ENCODE peak calls at places on chromosomes 13 and 19, in nine cellular contexts. Q is SK-N-SH, C is H1, R is K562, S is GM12878, G is stomach, P is sigmoid colon, O is HepG2, B is transverse colon. U is an unnamed sample.

GRCh38 chr13:40673061-40673397 is 6.6 kb upstream of the FOXO1 start:
- DNase-seq in O (no peak), B (no peak), P (no peak), S (no peak), R (no peak), G (no peak), Q (no peak), C (no peak), U (no peak)

GRCh38 chr19:7907122-7907521 is 3.4 kb downstream of the MAP2K7 start:
- DNase-seq in B (peak), G (no peak), P (no peak), O (no peak), C (no peak), S (no peak), R (no peak), Q (no peak), U (peak)

GRCh38 chr13:99811067-99811715 is 160.4 kb downstream of the ZIC5 start:
- DNase-seq in C (no peak), O (no peak), S (no peak), R (no peak), G (no peak), P (no peak), Q (no peak), B (no peak), U (no peak)

GRCh38 chr13:20715340-20715732 is 11.8 kb downstream of the IL17D start:
- DNase-seq in P (no peak), G (no peak), B (no peak), S (no peak), Q (no peak), C (no peak), O (no peak), R (no peak), U (no peak)

GRCh38 chr19:28350037-28350436 is 862.9 kb downstream of the UQCRFS1 start:
- DNase-seq in R (no peak), P (no peak), B (no peak), C (no peak), Q (no peak), S (no peak), G (no peak), O (no peak), U (peak)

GRCh38 chr19:16078759-16079707 is 2.7 kb downstream of the TPM4 start:
- DNase-seq in G (peak), B (peak), Q (peak), P (peak), R (peak), O (peak), C (no peak), S (peak), U (peak)

GRCh38 chr13:83984793-83985192 is 102.5 kb upstream of the SLITRK1 start:
- DNase-seq in C (no peak), B (no peak), Q (no peak), G (no peak), P (no peak), O (no peak), R (no peak), S (no peak), U (no peak)

GRCh38 chr13:73368608-73369007 is 309.8 kb downstream of the KLF5 start:
- DNase-seq in R (no peak), B (no peak), P (no peak), G (no peak), O (no peak), C (no peak), S (no peak), Q (no peak), U (no peak)

GRCh38 chr19:1630811-1631210 is 21.6 kb downstream of the TCF3 start:
- DNase-seq in B (no peak), P (no peak), S (no peak), R (no peak), C (no peak), Q (no peak), O (no peak), G (no peak), U (no peak)

GRCh38 chr19:8180018-8180417 is 29.2 kb upstream of the CERS4 start:
- DNase-seq in G (peak), R (no peak), O (no peak), Q (no peak), S (no peak), P (no peak), B (no peak), C (no peak), U (no peak)

GRCh38 chr19:44925114-44925891 is 10.9 kb downstream of the APOC1 start:
- DNase-seq in R (no peak), P (peak), B (peak), S (no peak), Q (no peak), O (peak), G (peak), C (no peak), U (peak)

GRCh38 chr19:38321646-38322323 is 2.1 kb downstream of the KCNK6 start:
- DNase-seq in B (peak), O (no peak), P (peak), Q (no peak), C (no peak), R (peak), S (no peak), G (no peak), U (no peak)

GRCh38 chr13:97367016-97367415 is 67.0 kb upstream of the RAP2A start:
- DNase-seq in Q (no peak), O (no peak), R (no peak), P (no peak), B (no peak), C (no peak), S (no peak), G (no peak), U (no peak)

GRCh38 chr13:46040763-46041162 is 11.8 kb downstream of the ZC3H13 start:
- DNase-seq in R (no peak), Q (no peak), P (no peak), O (no peak), B (no peak), G (no peak), S (no peak), C (no peak), U (no peak)

GRCh38 chr19:45492627-45493470 is 4.0 kb downstream of the RTN2 start:
- DNase-seq in Q (peak), G (no peak), S (no peak), C (no peak), R (peak), B (peak), P (peak), O (peak), U (peak)

GRCh38 chr19:45553464-45553863 is 31.1 kb downstream of the OPA3 start:
- DNase-seq in S (no peak), C (peak), Q (no peak), O (no peak), R (no peak), G (peak), P (no peak), B (peak), U (peak)

GRCh38 chr13:97932006-97932405 is 21.5 kb upstream of the IPO5 start:
- DNase-seq in R (no peak), B (no peak), S (no peak), Q (no peak), O (no peak), G (no peak), P (no peak), C (no peak), U (no peak)

GRCh38 chr13:99980201-99981114 is 1.1 kb upstream of the ZIC2 start:
- DNase-seq in G (peak), P (no peak), C (no peak), R (peak), Q (peak), S (no peak), B (peak), O (no peak), U (peak)

GRCh38 chr19:54178581-54179261 is 5.8 kb upstream of the TMC4 start:
- DNase-seq in C (no peak), R (peak), B (no peak), Q (peak), S (no peak), O (no peak), G (peak), P (no peak), U (no peak)

GRCh38 chr19:57527136-57527881 is at the start of gene ZNF549:
- DNase-seq in B (peak), P (peak), S (peak), C (peak), O (peak), Q (peak), G (peak), R (peak), U (peak)

GRCh38 chr19:41548954-41549688 is 26.8 kb upstream of the CEACAM21 start:
- DNase-seq in P (no peak), G (peak), C (no peak), S (no peak), O (no peak), R (peak), B (peak), Q (no peak), U (no peak)

GRCh38 chr13:47135800-47136658 is 239.2 kb upstream of the HTR2A start:
- DNase-seq in Q (no peak), P (no peak), R (no peak), S (no peak), G (no peak), C (no peak), B (no peak), O (no peak), U (no peak)

DNA sequence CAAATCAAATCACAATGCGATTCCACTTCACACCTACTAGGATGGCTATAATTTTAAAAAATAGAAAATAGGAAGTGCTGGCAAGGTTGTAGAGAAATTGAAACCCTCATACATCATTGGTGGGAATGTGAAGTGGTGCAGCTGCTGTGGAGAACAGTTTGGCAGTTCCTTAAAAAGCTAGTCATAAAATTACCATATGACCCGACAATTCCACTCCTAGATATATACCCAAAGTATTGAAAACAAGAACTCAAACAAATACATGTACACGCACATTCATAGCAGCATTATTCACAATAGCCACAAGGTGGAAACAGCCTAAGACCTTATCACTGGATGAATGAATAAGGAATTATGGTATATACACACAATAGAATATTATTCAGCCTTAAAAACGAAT is 12.0 kb downstream of the HMGB1 start:
- DNase-seq in R (no peak), C (no peak), S (no peak), O (no peak), B (no peak), P (no peak), G (no peak), Q (no peak), U (no peak)
- TF ChIP-seq CTCF in R (peak), C (no peak), S (peak), O (no peak), B (peak), P (no peak), G (no peak), Q (peak), U (peak)

GRCh38 chr19:46773018-46773399 is 15.4 kb downstream of the SLC1A5 start:
- DNase-seq in C (no peak), R (no peak), G (no peak), P (no peak), B (no peak), O (no peak), Q (no peak), S (no peak), U (no peak)
- TF ChIP-seq POLR2AphosphoS5 in C (no peak), R (no peak), G (no peak), P (no peak), B (no peak), O (no peak), Q (no peak), S (no peak), U (no peak)

GRCh38 chr19:32830231-32831014 is 39.1 kb downstream of the SLC7A9 start:
- DNase-seq in G (no peak), O (no peak), P (no peak), R (no peak), S (no peak), C (no peak), Q (no peak), B (no peak), U (no peak)
- TF ChIP-seq EP300 in G (no peak), O (no peak), P (no peak), R (no peak), S (no peak), C (no peak), Q (no peak), B (no peak), U (no peak)

DNA sequence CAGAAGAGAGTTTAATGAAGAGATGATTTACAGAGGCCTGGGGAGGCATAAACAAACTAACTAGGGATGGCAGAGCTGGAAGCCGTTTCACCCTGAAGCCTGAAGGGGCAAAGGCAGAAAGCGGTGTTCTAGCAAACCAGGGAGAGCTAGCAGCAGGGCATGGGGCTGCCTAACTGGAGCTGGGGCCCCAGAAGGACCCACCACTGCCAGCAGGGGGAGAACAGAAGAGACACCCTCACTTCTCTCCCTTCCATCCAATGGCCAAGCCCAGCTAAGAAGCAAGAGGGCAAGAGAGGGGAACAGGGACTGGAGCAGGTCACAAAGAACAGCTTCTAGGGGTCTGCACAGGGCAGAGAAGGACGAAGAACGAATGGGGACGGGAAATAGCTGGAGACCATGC is 195.5 kb downstream of the KATNAL1 start:
- DNase-seq in B (no peak), G (no peak), P (no peak), C (no peak), O (peak), R (no peak), S (no peak), Q (no peak), U (no peak)
- TF ChIP-seq CTCF in B (no peak), G (no peak), P (no peak), C (peak), O (peak), R (peak), S (peak), Q (peak), U (no peak)

GRCh38 chr19:33349319-33350289 is 23.9 kb upstream of the CEBPG start:
- DNase-seq in G (no peak), B (no peak), R (no peak), S (no peak), O (peak), Q (no peak), P (no peak), C (no peak), U (no peak)

GRCh38 chr19:33347300-33347699 is 26.2 kb upstream of the CEBPG start:
- DNase-seq in S (no peak), P (no peak), O (no peak), C (no peak), Q (no peak), B (no peak), G (no peak), R (no peak), U (no peak)

GRCh38 chr19:33348301-33349010 is 25.1 kb upstream of the CEBPG start:
- DNase-seq in B (no peak), S (no peak), P (no peak), C (no peak), Q (peak), G (no peak), R (no peak), O (peak), U (no peak)

GRCh38 chr19:33346665-33347064 is 26.8 kb upstream of the CEBPG start:
- DNase-seq in P (no peak), R (no peak), O (no peak), Q (no peak), B (no peak), S (no peak), C (no peak), G (no peak), U (no peak)

GRCh38 chr19:33350538-33351309 is 22.8 kb upstream of the CEBPG start:
- DNase-seq in R (no peak), Q (no peak), B (no peak), G (no peak), O (no peak), C (no peak), S (no peak), P (peak), U (no peak)
- TF ChIP-seq POLR2AphosphoS5 in R (no peak), Q (no peak), B (no peak), G (no peak), O (no peak), C (no peak), S (no peak), P (no peak), U (no peak)

GRCh38 chr19:3287814-3288213 is 63.4 kb downstream of the CELF5 start:
- DNase-seq in C (no peak), S (no peak), B (no peak), R (peak), Q (peak), G (no peak), P (no peak), O (no peak), U (no peak)
- TF ChIP-seq EP300 in C (no peak), S (no peak), B (no peak), R (no peak), Q (no peak), G (no peak), P (no peak), O (no peak), U (no peak)

DNA sequence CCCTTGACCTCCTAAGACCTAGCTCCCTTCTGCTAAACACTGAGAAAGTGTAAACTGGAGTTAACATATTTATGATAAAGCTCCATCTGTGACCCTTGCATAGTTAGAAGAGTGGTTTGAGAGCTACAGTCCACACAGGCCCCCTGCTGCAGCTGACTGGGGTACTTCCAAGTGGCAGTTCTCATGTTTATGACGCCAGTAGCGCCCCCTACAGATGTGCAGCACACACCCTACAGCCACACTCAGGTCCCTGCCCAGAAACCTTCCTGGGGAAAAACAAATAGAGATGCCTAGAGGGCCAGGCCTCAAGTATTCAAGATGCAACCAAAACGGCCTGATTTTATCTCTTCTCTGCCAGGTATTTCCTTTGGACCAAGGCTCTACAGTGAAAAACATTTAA is 553.2 kb downstream of the EFNB2 start:
- DNase-seq in Q (no peak), O (no peak), B (no peak), S (no peak), G (no peak), C (no peak), P (no peak), R (peak), U (no peak)
- TF ChIP-seq CTCF in Q (peak), O (no peak), B (no peak), S (no peak), G (no peak), C (peak), P (no peak), R (no peak), U (no peak)

GRCh38 chr13:29523199-29523931 is 72.1 kb downstream of the SLC7A1 start:
- DNase-seq in S (no peak), C (no peak), R (no peak), G (no peak), P (no peak), Q (no peak), O (no peak), B (no peak), U (no peak)
- TF ChIP-seq POLR2AphosphoS5 in S (no peak), C (no peak), R (no peak), G (no peak), P (no peak), Q (no peak), O (no peak), B (no peak), U (no peak)